ENCODE peak calls at places on chromosomes 12 and 14, in nine cellular contexts. One of them, this sample, is unnamed.
A peak's percentile ranks its signal among the peaks of the same experiment; 100 is the strongest.

GRCh38 chr14:52124791-52125661 is 56.2 kb upstream of the NID2 start:
- DNase-seq in heart left ventricle: peak; percentile 40
- DNase-seq in Peyer's patch: no peak
- DNase-seq in ovary: no peak
- DNase-seq in sigmoid colon: no peak
- DNase-seq in transverse colon: no peak
- DNase-seq in A549: peak; percentile 32
- DNase-seq in thyroid gland: no peak
- DNase-seq in testis: no peak
- DNase-seq in this sample: no peak

GRCh38 chr12:29517265-29517664 is 19.8 kb upstream of the OVCH1 start:
- DNase-seq in ovary: no peak
- DNase-seq in heart left ventricle: no peak
- DNase-seq in testis: no peak
- DNase-seq in transverse colon: no peak
- DNase-seq in sigmoid colon: no peak
- DNase-seq in thyroid gland: no peak
- DNase-seq in Peyer's patch: peak; percentile 50
- DNase-seq in A549: no peak
- DNase-seq in this sample: no peak

GRCh38 chr12:89901319-89901718 is 192.7 kb upstream of the ATP2B1 start:
- DNase-seq in sigmoid colon: no peak
- DNase-seq in thyroid gland: no peak
- DNase-seq in heart left ventricle: no peak
- DNase-seq in ovary: no peak
- DNase-seq in A549: no peak
- DNase-seq in transverse colon: no peak
- DNase-seq in testis: peak; percentile 28
- DNase-seq in Peyer's patch: no peak
- DNase-seq in this sample: no peak

GRCh38 chr14:73739174-73739898 is 25.2 kb upstream of the PNMA1 start:
- DNase-seq in ovary: no peak
- DNase-seq in heart left ventricle: no peak
- DNase-seq in Peyer's patch: no peak
- DNase-seq in thyroid gland: no peak
- DNase-seq in A549: no peak
- DNase-seq in transverse colon: no peak
- DNase-seq in sigmoid colon: peak; percentile 64
- DNase-seq in testis: no peak
- DNase-seq in this sample: peak; percentile 73

GRCh38 chr14:39050389-39050788 is 52.6 kb downstream of the SEC23A start:
- DNase-seq in Peyer's patch: no peak
- DNase-seq in testis: no peak
- DNase-seq in A549: no peak
- DNase-seq in sigmoid colon: no peak
- DNase-seq in transverse colon: no peak
- DNase-seq in heart left ventricle: no peak
- DNase-seq in ovary: no peak
- DNase-seq in thyroid gland: no peak
- DNase-seq in this sample: no peak

GRCh38 chr12:101823891-101824290 is 6.9 kb downstream of the GNPTAB start:
- DNase-seq in thyroid gland: peak; percentile 70
- DNase-seq in ovary: no peak
- DNase-seq in Peyer's patch: no peak
- DNase-seq in A549: peak; percentile 82
- DNase-seq in transverse colon: peak; percentile 50
- DNase-seq in sigmoid colon: peak; percentile 65
- DNase-seq in heart left ventricle: peak; percentile 72
- DNase-seq in testis: peak; percentile 47
- DNase-seq in this sample: no peak

GRCh38 chr12:7061138-7061537 is 620 bp downstream of the C1S start:
- DNase-seq in A549: no peak
- DNase-seq in Peyer's patch: no peak
- DNase-seq in ovary: no peak
- DNase-seq in thyroid gland: no peak
- DNase-seq in sigmoid colon: no peak
- DNase-seq in transverse colon: no peak
- DNase-seq in testis: no peak
- DNase-seq in heart left ventricle: no peak
- DNase-seq in this sample: no peak

GRCh38 chr12:3117144-3117581 is 40.0 kb downstream of the TSPAN9 start:
- DNase-seq in heart left ventricle: no peak
- DNase-seq in Peyer's patch: no peak
- DNase-seq in sigmoid colon: no peak
- DNase-seq in thyroid gland: no peak
- DNase-seq in testis: no peak
- DNase-seq in A549: no peak
- DNase-seq in transverse colon: no peak
- DNase-seq in ovary: no peak
- DNase-seq in this sample: no peak

GRCh38 chr12:130674676-130675075 is 41.4 kb downstream of the RIMBP2 start:
- DNase-seq in transverse colon: no peak
- DNase-seq in A549: no peak
- DNase-seq in testis: no peak
- DNase-seq in sigmoid colon: no peak
- DNase-seq in ovary: no peak
- DNase-seq in heart left ventricle: no peak
- DNase-seq in thyroid gland: no peak
- DNase-seq in Peyer's patch: no peak
- DNase-seq in this sample: peak; percentile 57

GRCh38 chr12:130617219-130617618 is 98.9 kb downstream of the RIMBP2 start:
- DNase-seq in ovary: no peak
- DNase-seq in heart left ventricle: no peak
- DNase-seq in transverse colon: no peak
- DNase-seq in Peyer's patch: no peak
- DNase-seq in thyroid gland: no peak
- DNase-seq in sigmoid colon: no peak
- DNase-seq in testis: no peak
- DNase-seq in A549: no peak
- DNase-seq in this sample: no peak

GRCh38 chr12:32893458-32893857 is 3.1 kb downstream of the PKP2 start:
- DNase-seq in ovary: no peak
- DNase-seq in heart left ventricle: no peak
- DNase-seq in transverse colon: no peak
- DNase-seq in testis: no peak
- DNase-seq in sigmoid colon: no peak
- DNase-seq in thyroid gland: no peak
- DNase-seq in Peyer's patch: no peak
- DNase-seq in A549: no peak
- DNase-seq in this sample: no peak
- H3K27ac ChIP-seq in ovary: no peak overlapping the region
- H3K27ac ChIP-seq in heart left ventricle: peak overlapping the region; percentile 82
- H3K27ac ChIP-seq in transverse colon: peak overlapping the region; percentile 87
- H3K27ac ChIP-seq in testis: no peak overlapping the region
- H3K27ac ChIP-seq in sigmoid colon: no peak overlapping the region
- H3K27ac ChIP-seq in thyroid gland: no peak overlapping the region
- H3K27ac ChIP-seq in Peyer's patch: peak overlapping the region; percentile 18
- H3K27ac ChIP-seq in A549: peak overlapping the region; percentile 40
- H3K27ac ChIP-seq in this sample: no peak overlapping the region

DNA sequence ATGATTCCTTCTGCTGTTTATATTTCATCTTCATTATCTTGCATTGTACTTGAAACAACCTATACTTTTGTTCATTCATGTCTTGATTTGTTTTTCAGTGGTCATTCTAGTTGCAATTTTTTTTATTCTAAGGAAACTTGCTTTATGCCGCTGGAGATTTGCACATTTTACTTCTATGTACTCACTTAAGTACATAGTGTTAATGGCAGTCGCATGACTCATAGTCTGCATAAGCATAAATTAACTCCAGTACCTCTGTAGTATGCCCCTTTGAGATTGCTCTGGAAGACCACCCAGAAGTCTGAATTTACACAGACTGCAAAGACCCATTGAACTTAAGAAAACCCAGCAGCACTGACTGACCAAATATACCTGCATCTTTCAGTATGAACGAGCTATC is 77.0 kb downstream of the MSRB3 start:
- DNase-seq in thyroid gland: no peak
- DNase-seq in transverse colon: no peak
- DNase-seq in A549: no peak
- DNase-seq in sigmoid colon: no peak
- DNase-seq in Peyer's patch: no peak
- DNase-seq in heart left ventricle: no peak
- DNase-seq in testis: no peak
- DNase-seq in ovary: no peak
- DNase-seq in this sample: no peak
- TF ChIP-seq POLR2A in thyroid gland: no peak
- TF ChIP-seq POLR2A in transverse colon: no peak
- TF ChIP-seq POLR2A in A549: no peak
- TF ChIP-seq POLR2A in sigmoid colon: no peak
- TF ChIP-seq POLR2A in Peyer's patch: no peak
- TF ChIP-seq POLR2A in heart left ventricle: no peak
- TF ChIP-seq POLR2A in testis: no peak
- TF ChIP-seq POLR2A in ovary: no peak
- TF ChIP-seq POLR2A in this sample: no peak

GRCh38 chr12:27576667-27577347 is 52.8 kb downstream of the PPFIBP1 start:
- DNase-seq in A549: no peak
- DNase-seq in heart left ventricle: no peak
- DNase-seq in Peyer's patch: no peak
- DNase-seq in ovary: no peak
- DNase-seq in thyroid gland: no peak
- DNase-seq in testis: no peak
- DNase-seq in transverse colon: no peak
- DNase-seq in sigmoid colon: no peak
- DNase-seq in this sample: no peak
- H3K27ac ChIP-seq in A549: no peak overlapping the region
- H3K27ac ChIP-seq in heart left ventricle: no peak overlapping the region
- H3K27ac ChIP-seq in Peyer's patch: no peak overlapping the region
- H3K27ac ChIP-seq in ovary: no peak overlapping the region
- H3K27ac ChIP-seq in thyroid gland: no peak overlapping the region
- H3K27ac ChIP-seq in testis: no peak overlapping the region
- H3K27ac ChIP-seq in transverse colon: no peak overlapping the region
- H3K27ac ChIP-seq in sigmoid colon: no peak overlapping the region
- H3K27ac ChIP-seq in this sample: no peak overlapping the region

DNA sequence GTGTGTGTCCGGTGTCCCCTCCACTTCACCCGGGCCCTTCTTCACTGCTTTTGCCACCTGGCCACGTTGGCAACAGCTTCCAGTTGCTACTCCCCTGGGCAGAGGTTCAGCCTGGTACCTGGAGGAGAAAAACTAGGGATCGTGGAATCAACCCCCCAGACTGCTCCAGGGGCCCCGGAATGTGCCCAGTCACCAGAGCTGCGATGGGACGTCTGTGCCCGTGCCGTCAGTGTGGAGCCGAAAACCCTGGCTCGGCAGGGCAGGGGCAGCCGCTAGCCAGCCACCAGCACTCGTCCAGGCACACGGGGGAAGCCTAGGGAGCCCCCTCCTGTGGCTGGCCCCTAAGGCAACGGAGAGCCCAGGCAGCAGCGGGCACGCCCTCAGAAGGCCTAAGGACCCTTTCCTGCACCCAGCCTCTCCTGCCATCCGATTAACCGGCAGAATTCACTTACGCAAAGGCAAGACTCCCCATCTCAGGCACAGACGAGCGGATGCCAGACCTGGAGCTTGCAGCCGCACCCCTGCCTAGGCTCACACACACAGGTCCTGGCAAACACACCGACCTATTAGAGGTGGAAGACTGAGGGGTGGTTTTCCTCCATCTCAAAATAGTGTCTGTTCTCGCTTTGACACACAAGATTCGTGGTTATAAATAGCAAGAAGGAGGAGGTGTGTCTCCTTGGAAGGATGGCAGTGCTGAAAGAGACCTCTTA is 62.6 kb downstream of the FBXL14 start:
- DNase-seq in heart left ventricle: no peak
- DNase-seq in ovary: no peak
- DNase-seq in testis: no peak
- DNase-seq in A549: no peak
- DNase-seq in thyroid gland: no peak
- DNase-seq in transverse colon: no peak
- DNase-seq in sigmoid colon: no peak
- DNase-seq in Peyer's patch: no peak
- DNase-seq in this sample: no peak
- TF ChIP-seq POLR2A in heart left ventricle: no peak
- TF ChIP-seq POLR2A in ovary: no peak
- TF ChIP-seq POLR2A in testis: no peak
- TF ChIP-seq POLR2A in A549: no peak
- TF ChIP-seq POLR2A in thyroid gland: no peak
- TF ChIP-seq POLR2A in transverse colon: no peak
- TF ChIP-seq POLR2A in sigmoid colon: no peak
- TF ChIP-seq POLR2A in Peyer's patch: no peak
- TF ChIP-seq POLR2A in this sample: no peak